ENCODE peak calls at places on chromosomes 2 and 18, in four cellular contexts. K is activated T-helper 9 cell treated with anti-CD3 and anti-CD28 coated beads, Interleukin-2, amount 50 U/mL, for 16 hours; A is stimulated activated CD8-positive, alpha-beta memory T cell treated with anti-CD3 and anti-CD28 coated beads, Interleukin-2, amount 100 ng/mL, for 48 hours; G is endothelial cell. C is an unnamed sample.

GRCh38 chr2:17589406-17590035 is 49.0 kb downstream of the VSNL1 start:
- DNase-seq in K (no peak), A (no peak), G (no peak), C (no peak)

GRCh38 chr2:10709290-10709939 is 12.0 kb upstream of the ATP6V1C2 start:
- DNase-seq in K (no peak), A (no peak), G (peak), C (no peak)

GRCh38 chr2:191845248-191845715 is 1.6 kb downstream of the CAVIN2 start:
- DNase-seq in K (no peak), A (no peak), G (no peak), C (no peak)

GRCh38 chr18:21049306-21049705 is 62.3 kb downstream of the ROCK1 start:
- DNase-seq in K (no peak), A (no peak), G (no peak), C (no peak)

GRCh38 chr2:71609441-71609840 is 156.1 kb downstream of the DYSF start:
- DNase-seq in K (no peak), A (no peak), G (peak), C (peak)

GRCh38 chr2:133486706-133487305 is 81.5 kb downstream of the NCKAP5 start:
- DNase-seq in K (no peak), A (no peak), G (no peak), C (no peak)

GRCh38 chr2:24820175-24820513 is 26.9 kb downstream of the CENPO start:
- DNase-seq in K (no peak), A (no peak), G (no peak), C (no peak)

GRCh38 chr2:75561566-75562512 is 1.1 kb upstream of the EVA1A start:
- DNase-seq in K (no peak), A (no peak), G (no peak), C (no peak)

GRCh38 chr2:238560234-238560633 is 133.5 kb downstream of the ASB1 start:
- DNase-seq in K (no peak), A (no peak), G (no peak), C (no peak)

GRCh38 chr2:138615257-138615656 is 113.7 kb downstream of the SPOPL start:
- DNase-seq in K (no peak), A (no peak), G (no peak), C (no peak)

GRCh38 chr18:34128436-34128835 is 96.3 kb downstream of the NOL4 start:
- DNase-seq in K (no peak), A (no peak), G (no peak), C (no peak)

GRCh38 chr2:191680639-191681038 is 2.7 kb downstream of the NABP1 start:
- DNase-seq in K (no peak), A (no peak), G (no peak), C (no peak)

GRCh38 chr2:105396254-105397024 is 2.4 kb downstream of the FHL2 start:
- DNase-seq in K (no peak), A (peak), G (no peak), C (no peak)

GRCh38 chr2:53740170-53740569 is 27.4 kb upstream of the CHAC2 start:
- DNase-seq in K (no peak), A (no peak), G (no peak), C (no peak)

GRCh38 chr2:150532883-150533282 is 45.4 kb upstream of the RND3 start:
- DNase-seq in K (no peak), A (no peak), G (no peak), C (no peak)

C was measured in NK-92 treated with Interleukin-12 subunit alpha and Interleukin-12 subunit beta, amount 100 ng/mL, for 24 hours.